ENCODE peak calls at places on chromosomes 5 and 9, in five cellular contexts. One of them, this sample, is unnamed.

GRCh38 chr9:25648116-25648515 is 30.1 kb downstream of the TUSC1 start:
- DNase-seq in HepG2: no peak
- DNase-seq in H1: no peak
- DNase-seq in K562: no peak
- DNase-seq in GM12892: no peak
- DNase-seq in this sample: no peak

GRCh38 chr9:125929846-125930245 is 182.7 kb downstream of the PBX3 start:
- DNase-seq in HepG2: no peak
- DNase-seq in H1: no peak
- DNase-seq in K562: no peak
- DNase-seq in GM12892: no peak
- DNase-seq in this sample: no peak

GRCh38 chr9:89022071-89022721 is 30.9 kb downstream of the S1PR3 start:
- DNase-seq in GM12892: no peak
- DNase-seq in HepG2: no peak
- DNase-seq in H1: no peak
- DNase-seq in K562: no peak
- DNase-seq in this sample: no peak

GRCh38 chr9:99905833-99906402 is 536 bp upstream of the STX17 start:
- DNase-seq in HepG2: no peak
- DNase-seq in K562: no peak
- DNase-seq in H1: no peak
- DNase-seq in GM12892: no peak
- DNase-seq in this sample: no peak

GRCh38 chr5:24141046-24141445 is 503.7 kb downstream of the CDH10 start:
- DNase-seq in K562: no peak
- DNase-seq in H1: no peak
- DNase-seq in HepG2: no peak
- DNase-seq in GM12892: no peak
- DNase-seq in this sample: no peak

GRCh38 chr5:179769276-179769675 is 24.5 kb upstream of the LTC4S start:
- DNase-seq in K562: no peak
- DNase-seq in HepG2: no peak
- DNase-seq in H1: no peak
- DNase-seq in GM12892: no peak
- DNase-seq in this sample: no peak

GRCh38 chr9:81372628-81373191 is 316.6 kb downstream of the TLE1 start:
- DNase-seq in HepG2: no peak
- DNase-seq in K562: no peak
- DNase-seq in H1: no peak
- DNase-seq in GM12892: no peak
- DNase-seq in this sample: no peak

GRCh38 chr5:179530069-179530998 is 20.0 kb upstream of the RUFY1 start:
- DNase-seq in HepG2: no peak
- DNase-seq in K562: peak
- DNase-seq in H1: no peak
- DNase-seq in GM12892: peak
- DNase-seq in this sample: peak

DNA sequence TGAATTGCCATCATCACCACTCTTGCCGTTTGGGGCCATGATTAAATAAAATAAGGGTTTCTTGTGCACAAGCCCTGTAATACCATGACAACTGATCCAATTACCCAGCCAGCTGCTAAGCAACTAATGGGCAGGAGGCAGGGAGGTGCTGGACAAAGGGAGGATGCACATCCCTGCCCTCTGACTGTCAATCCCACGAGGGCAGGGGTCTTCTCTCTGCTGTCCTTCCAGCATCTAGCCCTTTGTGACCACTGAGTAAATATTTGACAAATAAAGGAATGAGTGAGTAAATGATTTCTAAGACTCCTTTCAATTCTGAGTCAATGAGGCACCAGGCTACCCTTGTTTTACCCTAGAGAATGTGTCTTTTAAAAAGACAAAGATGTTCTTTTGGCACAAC is 247.1 kb downstream of the SYK start:
- DNase-seq in H1: no peak
- DNase-seq in K562: no peak
- DNase-seq in HepG2: no peak
- DNase-seq in GM12892: no peak
- DNase-seq in this sample: no peak
- TF ChIP-seq TAF1 in H1: no peak
- TF ChIP-seq TAF1 in K562: no peak
- TF ChIP-seq TAF1 in HepG2: no peak
- TF ChIP-seq TAF1 in GM12892: no peak
- TF ChIP-seq TAF1 in this sample: no peak

DNA sequence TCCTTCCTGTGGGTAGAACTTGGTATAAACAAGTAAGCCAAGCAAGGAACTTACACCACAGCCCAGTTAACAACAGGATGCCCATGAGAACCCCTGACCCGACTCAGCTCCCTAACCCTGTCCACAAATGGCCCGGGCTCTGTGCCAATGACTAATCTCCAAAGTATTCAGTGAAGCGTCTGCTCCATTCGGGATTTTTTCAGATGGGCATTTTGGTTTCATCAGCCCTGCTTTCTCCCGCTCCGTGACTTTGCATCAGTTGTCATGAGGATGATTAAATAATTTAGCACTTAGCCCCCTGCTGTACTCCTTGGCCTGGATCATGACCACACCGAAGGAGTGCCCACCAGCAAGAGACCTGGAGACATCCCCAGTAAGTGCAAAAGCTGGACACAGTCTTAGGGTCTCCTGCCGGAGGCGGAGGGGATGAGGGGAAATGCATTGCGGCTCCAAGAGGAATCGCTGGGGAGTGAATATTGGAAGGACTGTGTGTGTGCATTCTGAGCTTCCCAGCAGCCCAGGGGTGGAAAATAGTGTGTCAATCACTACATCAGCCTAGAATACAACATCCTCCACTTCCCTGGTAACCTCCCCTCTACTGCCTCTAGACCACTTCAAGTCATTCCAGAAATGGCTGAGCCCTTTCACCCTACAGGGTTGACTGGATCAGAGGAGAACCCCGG is 41.4 kb upstream of the DNAH5 start:
- DNase-seq in H1: no peak
- DNase-seq in GM12892: no peak
- DNase-seq in K562: no peak
- DNase-seq in HepG2: peak
- DNase-seq in this sample: no peak
- TF ChIP-seq POLR2AphosphoS5 in H1: no peak
- TF ChIP-seq POLR2AphosphoS5 in GM12892: no peak
- TF ChIP-seq POLR2AphosphoS5 in K562: no peak
- TF ChIP-seq POLR2AphosphoS5 in HepG2: no peak
- TF ChIP-seq POLR2AphosphoS5 in this sample: no peak

GRCh38 chr5:173055042-173055721 is 970 bp upstream of the CREBRF start:
- DNase-seq in K562: no peak
- DNase-seq in HepG2: peak
- DNase-seq in GM12892: no peak
- DNase-seq in H1: no peak
- DNase-seq in this sample: no peak

GRCh38 chr5:173056783-173057061 is 570 bp downstream of the CREBRF start:
- DNase-seq in H1: no peak
- DNase-seq in HepG2: no peak
- DNase-seq in K562: peak
- DNase-seq in GM12892: no peak
- DNase-seq in this sample: peak

GRCh38 chr5:173055722-173055982 is 500 bp upstream of the CREBRF start:
- DNase-seq in GM12892: no peak
- DNase-seq in H1: no peak
- DNase-seq in K562: no peak
- DNase-seq in HepG2: peak
- DNase-seq in this sample: no peak

GRCh38 chr5:173057062-173057924 is 1.1 kb downstream of the CREBRF start:
- DNase-seq in HepG2: peak
- DNase-seq in K562: peak
- DNase-seq in GM12892: peak
- DNase-seq in H1: peak
- DNase-seq in this sample: peak

DNA sequence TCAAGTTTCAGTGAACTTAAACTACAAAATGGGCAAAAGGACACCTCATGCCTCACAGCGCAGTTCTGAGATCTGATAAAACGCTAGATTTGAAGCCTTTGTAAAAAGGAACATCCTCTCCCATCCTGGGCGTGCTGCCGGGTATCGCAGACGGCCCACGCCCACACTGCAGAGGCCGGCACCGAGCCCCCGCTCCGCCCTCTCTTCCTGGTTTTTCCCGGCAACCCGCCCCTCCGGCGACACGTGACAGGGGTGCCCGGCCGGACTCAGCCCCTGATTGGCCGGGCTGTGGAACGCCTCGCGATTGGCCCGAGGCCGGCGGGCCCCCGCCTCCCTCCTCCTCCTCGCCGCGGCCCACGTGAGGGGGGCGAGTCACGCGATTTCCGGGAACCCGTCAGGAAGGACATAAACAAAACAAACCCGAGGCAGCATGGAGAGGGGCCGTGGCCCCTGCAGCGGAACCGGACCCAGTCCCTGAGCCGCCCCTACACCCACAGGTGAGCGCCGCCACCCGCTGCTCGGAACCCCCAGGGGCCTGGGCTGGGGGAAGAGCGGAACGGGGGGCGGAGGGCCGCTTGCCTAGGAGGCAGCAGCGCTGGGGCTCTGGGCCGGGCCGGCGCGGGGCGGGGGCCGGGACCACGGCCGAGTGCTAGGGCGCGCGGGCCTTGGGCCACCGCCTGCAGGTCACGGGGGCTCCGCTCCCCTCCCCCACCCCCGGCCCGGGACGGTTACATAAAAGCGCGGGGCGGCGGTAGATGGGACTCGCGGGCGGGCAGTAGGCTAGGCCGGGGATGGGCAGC is at the start of gene CREBRF:
- DNase-seq in HepG2: peak
- DNase-seq in K562: peak
- DNase-seq in H1: peak
- DNase-seq in GM12892: peak
- DNase-seq in this sample: peak
- TF ChIP-seq POLR2A in HepG2: peak
- TF ChIP-seq POLR2A in K562: peak
- TF ChIP-seq POLR2A in H1: no peak
- TF ChIP-seq POLR2A in GM12892: peak
- TF ChIP-seq POLR2A in this sample: peak

GRCh38 chr5:67021522-67022316 is 174.9 kb downstream of the CD180 start:
- DNase-seq in K562: no peak
- DNase-seq in GM12892: no peak
- DNase-seq in H1: no peak
- DNase-seq in HepG2: no peak
- DNase-seq in this sample: no peak
- TF ChIP-seq TAF1 in K562: no peak
- TF ChIP-seq TAF1 in GM12892: no peak
- TF ChIP-seq TAF1 in H1: no peak
- TF ChIP-seq TAF1 in HepG2: no peak
- TF ChIP-seq TAF1 in this sample: no peak

GRCh38 chr5:146965781-146966659 is 87.5 kb upstream of the PPP2R2B start:
- DNase-seq in HepG2: peak
- DNase-seq in GM12892: peak
- DNase-seq in H1: peak
- DNase-seq in K562: peak
- DNase-seq in this sample: peak
- TF ChIP-seq POLR2AphosphoS5 in HepG2: no peak
- TF ChIP-seq POLR2AphosphoS5 in GM12892: no peak
- TF ChIP-seq POLR2AphosphoS5 in H1: no peak
- TF ChIP-seq POLR2AphosphoS5 in K562: no peak
- TF ChIP-seq POLR2AphosphoS5 in this sample: no peak

GRCh38 chr5:60522299-60522915 is 177.6 kb downstream of the DEPDC1B start:
- DNase-seq in GM12892: peak
- DNase-seq in H1: no peak
- DNase-seq in K562: no peak
- DNase-seq in HepG2: no peak
- DNase-seq in this sample: peak
- TF ChIP-seq POLR2A in GM12892: peak
- TF ChIP-seq POLR2A in H1: no peak
- TF ChIP-seq POLR2A in K562: no peak
- TF ChIP-seq POLR2A in HepG2: no peak
- TF ChIP-seq POLR2A in this sample: no peak

GRCh38 chr5:108212775-108213346 is 169.0 kb downstream of the FBXL17 start:
- DNase-seq in HepG2: peak
- DNase-seq in H1: peak
- DNase-seq in K562: no peak
- DNase-seq in GM12892: no peak
- DNase-seq in this sample: no peak
- TF ChIP-seq TAF1 in HepG2: no peak
- TF ChIP-seq TAF1 in H1: no peak
- TF ChIP-seq TAF1 in K562: no peak
- TF ChIP-seq TAF1 in GM12892: no peak
- TF ChIP-seq TAF1 in this sample: no peak

This sample was measured in GM12891.